ENCODE peak calls at places on chromosomes 12 and 14, in six cellular contexts. L is amygdala; R is DMS153; B is heart right ventricle; O is K562; C is stimulated activated CD8-positive, alpha-beta memory T cell treated with anti-CD3 and anti-CD28 coated beads, Interleukin-12 subunit alpha, Interleukin-12 subunit beta, amount 100 ng/mL, for 4 hours. U is an unnamed sample.

GRCh38 chr12:42804928-42805327 is 215.4 kb upstream of the PRICKLE1 start:
- DNase-seq in C (no peak), B (no peak), R (no peak), O (no peak), L (no peak), U (no peak)

GRCh38 chr12:48779869-48780268 is 9.0 kb downstream of the ADCY6 start:
- DNase-seq in L (no peak), O (peak), B (peak), C (no peak), R (no peak), U (peak)

GRCh38 chr12:131914179-131914702 is 14.8 kb upstream of the PUS1 start:
- DNase-seq in O (no peak), R (no peak), L (no peak), C (no peak), B (no peak), U (no peak)

GRCh38 chr12:51922762-51923505 is 15.6 kb downstream of the ACVRL1 start:
- DNase-seq in L (no peak), B (no peak), O (no peak), C (no peak), R (peak), U (peak)

GRCh38 chr12:95548056-95548538 is 3.2 kb downstream of the USP44 start:
- DNase-seq in L (no peak), C (peak), B (peak), R (no peak), O (peak), U (peak)

GRCh38 chr14:72621387-72622065 is 272.4 kb downstream of the DPF3 start:
- DNase-seq in L (no peak), O (no peak), B (no peak), R (no peak), C (no peak), U (no peak)

GRCh38 chr12:57085999-57086950 is 2.6 kb upstream of the NAB2 start:
- DNase-seq in B (peak), C (peak), L (peak), R (no peak), O (peak), U (peak)

GRCh38 chr12:62766516-62766915 is 168.4 kb downstream of the PPM1H start:
- DNase-seq in L (no peak), B (no peak), O (no peak), R (no peak), C (no peak), U (no peak)

GRCh38 chr12:111867531-111867930 is 25.5 kb downstream of the MAPKAPK5 start:
- DNase-seq in L (no peak), O (no peak), R (no peak), C (no peak), B (no peak), U (no peak)